ENCODE peak calls at places on chromosomes 12 and 14, in six cellular contexts. S, F, E, G, I and Y are unnamed samples.

GRCh38 chr14:51828017-51828797 is 32.2 kb upstream of the GNG2 start:
- DNase-seq in I (no peak), G (peak), F (peak), E (peak), S (peak), Y (no peak)

GRCh38 chr14:73149753-73150152 is 13.4 kb downstream of the PSEN1 start:
- DNase-seq in E (no peak), F (no peak), G (no peak), I (no peak), S (no peak), Y (no peak)

GRCh38 chr12:97946701-97947100 is 484.1 kb downstream of the RMST start:
- DNase-seq in F (no peak), G (no peak), I (no peak), E (no peak), S (no peak), Y (no peak)

GRCh38 chr12:96466939-96467751 is 22.2 kb upstream of the CFAP54 start:
- DNase-seq in E (no peak), S (no peak), G (no peak), F (no peak), I (no peak), Y (no peak)

GRCh38 chr12:26823391-26823790 is 9.6 kb downstream of the ITPR2 start:
- DNase-seq in E (no peak), I (no peak), S (no peak), G (no peak), F (peak), Y (no peak)

GRCh38 chr12:27549231-27549800 is 25.3 kb downstream of the PPFIBP1 start:
- DNase-seq in F (peak), I (no peak), E (peak), S (no peak), G (no peak), Y (no peak)

GRCh38 chr12:89833337-89834252 is 125.0 kb upstream of the ATP2B1 start:
- DNase-seq in F (peak), I (no peak), E (no peak), S (no peak), G (no peak), Y (no peak)

GRCh38 chr12:70059373-70059772 is 183.9 kb upstream of the CNOT2 start:
- DNase-seq in I (no peak), F (no peak), G (no peak), S (no peak), E (no peak), Y (no peak)

GRCh38 chr12:104374806-104375205 is 71.3 kb downstream of the EID3 start:
- DNase-seq in I (no peak), G (no peak), E (no peak), F (no peak), S (no peak), Y (no peak)

GRCh38 chr14:72479471-72479931 is 414.4 kb downstream of the DPF3 start:
- DNase-seq in E (no peak), S (no peak), G (no peak), I (no peak), F (peak), Y (no peak)

GRCh38 chr12:128980623-128981022 is 127.3 kb downstream of the GLT1D1 start:
- DNase-seq in I (no peak), E (no peak), S (no peak), G (no peak), F (no peak), Y (no peak)

GRCh38 chr14:22980672-22981089 is 1.7 kb downstream of the AJUBA start:
- DNase-seq in G (no peak), S (no peak), F (peak), I (peak), E (no peak), Y (no peak)

GRCh38 chr12:89211456-89211855 is 140.8 kb downstream of the DUSP6 start:
- DNase-seq in E (no peak), I (no peak), G (no peak), S (no peak), F (peak), Y (no peak)

GRCh38 chr12:132422057-132423043 is 67.6 kb upstream of the FBRSL1 start:
- DNase-seq in F (no peak), G (no peak), I (no peak), S (no peak), E (no peak), Y (no peak)

GRCh38 chr12:34297126-34297789 is 275.0 kb downstream of the ALG10 start:
- DNase-seq in G (no peak), S (no peak), E (no peak), F (no peak), I (no peak), Y (no peak)

GRCh38 chr14:23588884-23589598 is 10.5 kb upstream of the JPH4 start:
- DNase-seq in E (peak), S (peak), I (peak), F (peak), G (peak), Y (no peak)

GRCh38 chr12:52439420-52439819 is 5.2 kb upstream of the KRT75 start:
- DNase-seq in E (no peak), G (no peak), I (no peak), F (no peak), S (no peak), Y (no peak)

GRCh38 chr14:75236897-75237296 is 41.7 kb upstream of the FOS start:
- DNase-seq in F (no peak), G (no peak), I (no peak), E (no peak), S (no peak), Y (no peak)

GRCh38 chr12:119666226-119666808 is 1.6 kb upstream of the PRKAB1 start:
- DNase-seq in F (no peak), G (no peak), S (no peak), E (no peak), I (no peak), Y (no peak)

GRCh38 chr14:35355981-35356839 is 48.3 kb downstream of the NFKBIA start:
- DNase-seq in G (no peak), I (no peak), S (no peak), F (no peak), E (peak), Y (no peak)

GRCh38 chr12:47718531-47718930 is 6.8 kb downstream of the ENDOU start:
- DNase-seq in F (no peak), I (no peak), S (no peak), E (no peak), G (no peak), Y (no peak)

GRCh38 chr14:80059041-80059440 is 152.3 kb downstream of the DIO2 start:
- DNase-seq in G (peak), S (no peak), E (no peak), I (no peak), F (no peak), Y (no peak)

GRCh38 chr14:30681752-30682355 is 59.7 kb downstream of the SCFD1 start:
- DNase-seq in E (peak), G (no peak), I (no peak), S (no peak), F (peak), Y (no peak)

GRCh38 chr12:116779597-116779996 is 41.5 kb downstream of the RNFT2 start:
- DNase-seq in E (no peak), S (no peak), F (no peak), I (no peak), G (no peak), Y (no peak)

GRCh38 chr14:49868720-49869114 is 16.1 kb upstream of the NEMF start:
- DNase-seq in G (no peak), I (no peak), E (no peak), F (no peak), S (no peak), Y (no peak)

GRCh38 chr12:25590021-25590721 is 37.1 kb upstream of the LMNTD1 start:
- DNase-seq in S (no peak), G (no peak), F (no peak), E (no peak), I (no peak), Y (no peak)

GRCh38 chr12:121958521-121959240 is 40.3 kb downstream of the CFAP251 start:
- DNase-seq in F (no peak), I (no peak), G (no peak), E (no peak), S (no peak), Y (no peak)

GRCh38 chr14:68211421-68211820 is 391.8 kb downstream of the RAD51B start:
- DNase-seq in E (no peak), F (no peak), I (no peak), G (no peak), S (no peak), Y (no peak)